ENCODE peak calls at places on chromosomes 13 and 19, in four cellular contexts. One of them, this sample, is unnamed.

GRCh38 chr13:99307648-99308339 is 595 bp upstream of the GPR183 start:
- DNase-seq in fibroblast of the aortic adventitia: peak
- DNase-seq in hepatocyte: peak
- DNase-seq in heart right ventricle: no peak
- DNase-seq in this sample: peak

GRCh38 chr19:47142779-47143178 is 12.1 kb downstream of the SAE1 start:
- DNase-seq in heart right ventricle: no peak
- DNase-seq in hepatocyte: no peak
- DNase-seq in fibroblast of the aortic adventitia: no peak
- DNase-seq in this sample: no peak

GRCh38 chr13:114319441-114319871 is 5.2 kb downstream of the CHAMP1 start:
- DNase-seq in heart right ventricle: no peak
- DNase-seq in hepatocyte: no peak
- DNase-seq in fibroblast of the aortic adventitia: peak
- DNase-seq in this sample: peak

GRCh38 chr13:28540612-28541011 is 45.7 kb upstream of the FLT1 start:
- DNase-seq in heart right ventricle: no peak
- DNase-seq in fibroblast of the aortic adventitia: peak
- DNase-seq in hepatocyte: no peak
- DNase-seq in this sample: no peak

GRCh38 chr19:18461471-18461870 is 23.5 kb upstream of the ISYNA1 start:
- DNase-seq in fibroblast of the aortic adventitia: no peak
- DNase-seq in hepatocyte: no peak
- DNase-seq in heart right ventricle: no peak
- DNase-seq in this sample: no peak

GRCh38 chr19:6740589-6741348 is 1.3 kb downstream of the TRIP10 start:
- DNase-seq in fibroblast of the aortic adventitia: no peak
- DNase-seq in hepatocyte: peak
- DNase-seq in heart right ventricle: peak
- DNase-seq in this sample: peak

GRCh38 chr13:73248154-73248553 is 189.3 kb downstream of the KLF5 start:
- DNase-seq in heart right ventricle: no peak
- DNase-seq in fibroblast of the aortic adventitia: no peak
- DNase-seq in hepatocyte: no peak
- DNase-seq in this sample: no peak

GRCh38 chr13:81487151-81487550 is 1146.2 kb upstream of the SPRY2 start:
- DNase-seq in fibroblast of the aortic adventitia: no peak
- DNase-seq in hepatocyte: peak
- DNase-seq in heart right ventricle: no peak
- DNase-seq in this sample: peak

GRCh38 chr13:21639604-21640003 is 31.3 kb upstream of the FGF9 start:
- DNase-seq in hepatocyte: no peak
- DNase-seq in heart right ventricle: no peak
- DNase-seq in fibroblast of the aortic adventitia: no peak
- DNase-seq in this sample: no peak

GRCh38 chr13:40315416-40316064 is 350.9 kb downstream of the FOXO1 start:
- DNase-seq in fibroblast of the aortic adventitia: no peak
- DNase-seq in heart right ventricle: peak
- DNase-seq in hepatocyte: peak
- DNase-seq in this sample: no peak

GRCh38 chr19:1830978-1831377 is 17.3 kb downstream of the REXO1 start:
- DNase-seq in heart right ventricle: no peak
- DNase-seq in fibroblast of the aortic adventitia: no peak
- DNase-seq in hepatocyte: no peak
- DNase-seq in this sample: no peak

GRCh38 chr19:6222884-6223283 is 56.9 kb downstream of the MLLT1 start:
- DNase-seq in hepatocyte: no peak
- DNase-seq in fibroblast of the aortic adventitia: no peak
- DNase-seq in heart right ventricle: no peak
- DNase-seq in this sample: peak

GRCh38 chr19:2034729-2035589 is 16.1 kb downstream of the MKNK2 start:
- DNase-seq in hepatocyte: peak
- DNase-seq in heart right ventricle: no peak
- DNase-seq in fibroblast of the aortic adventitia: peak
- DNase-seq in this sample: peak

GRCh38 chr13:30792257-30793000 is 57.1 kb downstream of the ALOX5AP start:
- DNase-seq in hepatocyte: peak
- DNase-seq in fibroblast of the aortic adventitia: peak
- DNase-seq in heart right ventricle: peak
- DNase-seq in this sample: peak

GRCh38 chr13:79434578-79434977 is 28.5 kb upstream of the RBM26 start:
- DNase-seq in hepatocyte: no peak
- DNase-seq in heart right ventricle: no peak
- DNase-seq in fibroblast of the aortic adventitia: peak
- DNase-seq in this sample: peak

GRCh38 chr19:46892252-46893179 is 31.7 kb downstream of the ARHGAP35 start:
- DNase-seq in heart right ventricle: no peak
- DNase-seq in hepatocyte: no peak
- DNase-seq in fibroblast of the aortic adventitia: no peak
- DNase-seq in this sample: no peak

GRCh38 chr13:42035905-42036521 is 12.4 kb upstream of the DGKH start:
- DNase-seq in heart right ventricle: no peak
- DNase-seq in hepatocyte: no peak
- DNase-seq in fibroblast of the aortic adventitia: no peak
- DNase-seq in this sample: no peak

GRCh38 chr13:100363874-100364273 is 224.7 kb downstream of the GGACT start:
- DNase-seq in hepatocyte: no peak
- DNase-seq in heart right ventricle: no peak
- DNase-seq in fibroblast of the aortic adventitia: peak
- DNase-seq in this sample: peak

GRCh38 chr13:108690726-108691125 is 61.3 kb downstream of the MYO16 start:
- DNase-seq in hepatocyte: no peak
- DNase-seq in heart right ventricle: no peak
- DNase-seq in fibroblast of the aortic adventitia: no peak
- DNase-seq in this sample: no peak

GRCh38 chr19:4713384-4713951 is 10.2 kb downstream of the DPP9 start:
- DNase-seq in fibroblast of the aortic adventitia: peak
- DNase-seq in hepatocyte: peak
- DNase-seq in heart right ventricle: peak
- DNase-seq in this sample: peak

GRCh38 chr13:70668293-70668692 is 560.0 kb upstream of the KLHL1 start:
- DNase-seq in fibroblast of the aortic adventitia: no peak
- DNase-seq in hepatocyte: peak
- DNase-seq in heart right ventricle: no peak
- DNase-seq in this sample: no peak

DNA sequence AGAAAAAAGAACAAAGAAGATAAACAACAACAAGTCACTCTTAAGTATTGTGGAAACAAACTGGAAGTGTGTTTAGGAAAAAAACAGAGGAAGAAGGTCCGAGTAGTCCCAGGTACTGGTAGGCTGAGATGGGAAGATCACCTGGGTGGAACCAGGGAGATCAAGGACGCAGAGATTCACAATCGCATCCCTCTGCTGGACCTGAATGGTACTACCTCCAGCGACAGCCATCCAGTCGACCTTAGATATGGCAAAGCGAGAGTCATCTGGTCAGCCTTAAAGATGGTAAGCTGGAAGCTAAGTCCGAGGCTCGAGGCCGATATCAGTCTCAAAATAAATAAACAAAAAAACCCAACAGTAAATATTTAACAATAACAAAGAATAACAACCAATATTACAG is 44.9 kb upstream of the ZNF91 start:
- DNase-seq in heart right ventricle: no peak
- DNase-seq in fibroblast of the aortic adventitia: no peak
- DNase-seq in hepatocyte: no peak
- DNase-seq in this sample: no peak
- TF ChIP-seq CTCF in heart right ventricle: no peak
- TF ChIP-seq CTCF in fibroblast of the aortic adventitia: peak
- TF ChIP-seq CTCF in hepatocyte: no peak
- TF ChIP-seq CTCF in this sample: peak

GRCh38 chr19:51146751-51147150 is 4.7 kb downstream of the SIGLEC7 start:
- DNase-seq in fibroblast of the aortic adventitia: no peak
- DNase-seq in hepatocyte: no peak
- DNase-seq in heart right ventricle: no peak
- DNase-seq in this sample: peak

GRCh38 chr19:51148571-51148970 is 6.5 kb downstream of the SIGLEC7 start:
- DNase-seq in hepatocyte: no peak
- DNase-seq in heart right ventricle: no peak
- DNase-seq in fibroblast of the aortic adventitia: no peak
- DNase-seq in this sample: no peak

GRCh38 chr19:51150627-51151026 is 8.5 kb downstream of the SIGLEC7 start:
- DNase-seq in heart right ventricle: no peak
- DNase-seq in fibroblast of the aortic adventitia: no peak
- DNase-seq in hepatocyte: no peak
- DNase-seq in this sample: no peak

GRCh38 chr19:51145926-51146493 is 3.9 kb downstream of the SIGLEC7 start:
- DNase-seq in heart right ventricle: no peak
- DNase-seq in fibroblast of the aortic adventitia: no peak
- DNase-seq in hepatocyte: no peak
- DNase-seq in this sample: no peak

GRCh38 chr19:51147663-51148062 is 5.6 kb downstream of the SIGLEC7 start:
- DNase-seq in fibroblast of the aortic adventitia: no peak
- DNase-seq in hepatocyte: no peak
- DNase-seq in heart right ventricle: no peak
- DNase-seq in this sample: no peak
- H3K4me3 ChIP-seq in fibroblast of the aortic adventitia: no peak
- H3K4me3 ChIP-seq in hepatocyte: no peak
- H3K4me3 ChIP-seq in heart right ventricle: no peak
- H3K4me3 ChIP-seq in this sample: no peak

GRCh38 chr19:38089440-38089839 is 134.6 kb downstream of the DPF1 start:
- DNase-seq in fibroblast of the aortic adventitia: no peak
- DNase-seq in hepatocyte: no peak
- DNase-seq in heart right ventricle: no peak
- DNase-seq in this sample: no peak
- TF ChIP-seq CTCF in fibroblast of the aortic adventitia: no peak
- TF ChIP-seq CTCF in hepatocyte: no peak
- TF ChIP-seq CTCF in heart right ventricle: no peak
- TF ChIP-seq CTCF in this sample: no peak

GRCh38 chr19:29634731-29635130 is 28.6 kb downstream of the POP4 start:
- DNase-seq in heart right ventricle: no peak
- DNase-seq in fibroblast of the aortic adventitia: no peak
- DNase-seq in hepatocyte: no peak
- DNase-seq in this sample: no peak
- H3K4me3 ChIP-seq in heart right ventricle: no peak
- H3K4me3 ChIP-seq in fibroblast of the aortic adventitia: no peak
- H3K4me3 ChIP-seq in hepatocyte: no peak
- H3K4me3 ChIP-seq in this sample: no peak

GRCh38 chr19:53546766-53547541 is 9.0 kb downstream of the ZNF331 start:
- DNase-seq in heart right ventricle: no peak
- DNase-seq in fibroblast of the aortic adventitia: no peak
- DNase-seq in hepatocyte: no peak
- DNase-seq in this sample: no peak

GRCh38 chr19:53540091-53540490 is 2.1 kb downstream of the ZNF331 start:
- DNase-seq in fibroblast of the aortic adventitia: no peak
- DNase-seq in heart right ventricle: no peak
- DNase-seq in hepatocyte: no peak
- DNase-seq in this sample: no peak

GRCh38 chr19:53549354-53549753 is 11.4 kb downstream of the ZNF331 start:
- DNase-seq in heart right ventricle: no peak
- DNase-seq in fibroblast of the aortic adventitia: peak
- DNase-seq in hepatocyte: peak
- DNase-seq in this sample: peak

GRCh38 chr19:53541971-53542370 is 4.0 kb downstream of the ZNF331 start:
- DNase-seq in heart right ventricle: no peak
- DNase-seq in hepatocyte: no peak
- DNase-seq in fibroblast of the aortic adventitia: no peak
- DNase-seq in this sample: no peak

DNA sequence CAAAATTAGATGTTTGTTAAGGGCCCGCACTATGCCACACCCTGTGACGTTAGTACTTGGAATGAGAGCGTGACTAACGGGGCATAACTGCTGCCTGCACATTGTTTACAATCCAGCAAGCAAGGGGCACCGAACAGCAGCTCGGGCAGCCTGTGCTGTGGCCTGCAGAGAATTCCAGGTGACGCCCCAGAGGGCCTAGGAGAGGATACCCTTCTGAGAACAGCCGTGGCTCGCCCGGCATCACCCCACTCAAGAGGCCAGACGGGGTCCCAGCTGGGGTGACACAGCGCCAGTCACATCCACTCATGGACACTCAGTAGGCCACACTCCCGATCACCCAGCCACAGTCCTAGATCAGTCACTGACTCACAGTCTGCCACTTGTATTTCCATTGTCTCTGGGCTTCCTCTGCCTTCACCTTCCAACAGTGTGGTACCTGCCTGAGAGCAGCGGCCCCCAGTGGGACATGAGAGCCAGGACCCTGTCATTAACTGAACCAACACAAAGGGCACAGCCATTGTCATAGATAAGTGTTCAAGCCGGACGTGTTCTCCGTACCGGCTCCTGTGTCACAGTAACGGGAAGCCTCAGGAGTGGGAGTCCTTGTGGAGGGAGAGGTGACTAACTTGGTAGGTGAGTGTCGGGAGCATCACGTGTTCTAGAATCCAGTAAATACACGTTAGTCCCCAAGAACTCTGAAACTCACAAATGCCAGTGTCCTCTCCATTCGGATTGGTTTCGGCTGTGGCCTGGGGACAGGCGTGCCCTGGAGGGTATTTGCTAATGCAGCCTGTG is 7.5 kb downstream of the ZNF331 start:
- DNase-seq in fibroblast of the aortic adventitia: peak
- DNase-seq in heart right ventricle: no peak
- DNase-seq in hepatocyte: peak
- DNase-seq in this sample: peak
- TF ChIP-seq CTCF in fibroblast of the aortic adventitia: no peak
- TF ChIP-seq CTCF in heart right ventricle: no peak
- TF ChIP-seq CTCF in hepatocyte: no peak
- TF ChIP-seq CTCF in this sample: no peak

GRCh38 chr13:44566601-44567000 is 9.5 kb downstream of the TSC22D1 start:
- DNase-seq in hepatocyte: no peak
- DNase-seq in heart right ventricle: no peak
- DNase-seq in fibroblast of the aortic adventitia: no peak
- DNase-seq in this sample: no peak
- H3K4me3 ChIP-seq in hepatocyte: no peak
- H3K4me3 ChIP-seq in heart right ventricle: no peak
- H3K4me3 ChIP-seq in fibroblast of the aortic adventitia: no peak
- H3K4me3 ChIP-seq in this sample: no peak

This sample was measured in fibroblast of mammary gland.